ENCODE peak calls at places on chromosomes 11 and 22, in four cellular contexts. One of them, this sample, is unnamed.

GRCh38 chr11:22976146-22976545 is 115.9 kb upstream of the CCDC179 start:
- DNase-seq in HepG2: no peak
- DNase-seq in Panc1: no peak
- DNase-seq in HCT116: no peak
- DNase-seq in this sample: no peak

GRCh38 chr11:129375731-129376657 is at the start of gene BARX2:
- DNase-seq in HCT116: peak
- DNase-seq in HepG2: peak
- DNase-seq in Panc1: peak
- DNase-seq in this sample: no peak

GRCh38 chr11:36048496-36049247 is 104.8 kb downstream of the LDLRAD3 start:
- DNase-seq in HepG2: no peak
- DNase-seq in Panc1: no peak
- DNase-seq in HCT116: no peak
- DNase-seq in this sample: no peak

GRCh38 chr11:43963221-43963620 is 20.8 kb downstream of the C11orf96 start:
- DNase-seq in HepG2: no peak
- DNase-seq in Panc1: no peak
- DNase-seq in HCT116: no peak
- DNase-seq in this sample: no peak

GRCh38 chr11:132874638-132875037 is 657.7 kb downstream of the OPCML start:
- DNase-seq in Panc1: no peak
- DNase-seq in HepG2: no peak
- DNase-seq in HCT116: no peak
- DNase-seq in this sample: no peak

GRCh38 chr11:43735931-43736330 is 55.4 kb downstream of the HSD17B12 start:
- DNase-seq in HepG2: no peak
- DNase-seq in Panc1: no peak
- DNase-seq in HCT116: no peak
- DNase-seq in this sample: no peak

GRCh38 chr11:61141601-61142028 is 19.6 kb downstream of the VPS37C start:
- DNase-seq in HCT116: no peak
- DNase-seq in HepG2: no peak
- DNase-seq in Panc1: no peak
- DNase-seq in this sample: peak

GRCh38 chr11:13073119-13073981 is 64.2 kb downstream of the RASSF10 start:
- DNase-seq in HepG2: peak
- DNase-seq in Panc1: no peak
- DNase-seq in HCT116: peak
- DNase-seq in this sample: no peak

GRCh38 chr11:124900464-124900863 is 2.8 kb upstream of the ROBO4 start:
- DNase-seq in Panc1: no peak
- DNase-seq in HCT116: peak
- DNase-seq in HepG2: peak
- DNase-seq in this sample: no peak

GRCh38 chr11:1841511-1842148 is 2.8 kb downstream of the TNNI2 start:
- DNase-seq in Panc1: no peak
- DNase-seq in HCT116: no peak
- DNase-seq in HepG2: no peak
- DNase-seq in this sample: no peak

GRCh38 chr22:36870250-36870649 is 9.4 kb downstream of the NCF4 start:
- DNase-seq in HepG2: no peak
- DNase-seq in HCT116: peak
- DNase-seq in Panc1: no peak
- DNase-seq in this sample: no peak

GRCh38 chr11:69640995-69641581 is at the start of gene CCND1:
- DNase-seq in HepG2: peak
- DNase-seq in HCT116: peak
- DNase-seq in Panc1: no peak
- DNase-seq in this sample: peak

GRCh38 chr11:62680825-62681240 is 2.0 kb upstream of the UBXN1 start:
- DNase-seq in HCT116: peak
- DNase-seq in Panc1: no peak
- DNase-seq in HepG2: peak
- DNase-seq in this sample: peak
- TF ChIP-seq TCF7L2 in HCT116: no peak
- TF ChIP-seq TCF7L2 in Panc1: no peak
- TF ChIP-seq TCF7L2 in HepG2: no peak
- TF ChIP-seq TCF7L2 in this sample: no peak

GRCh38 chr11:118427707-118428106 is 8.6 kb upstream of the KMT2A start:
- DNase-seq in HepG2: no peak
- DNase-seq in Panc1: no peak
- DNase-seq in HCT116: no peak
- DNase-seq in this sample: no peak

GRCh38 chr11:118434123-118434552 is 2.2 kb upstream of the KMT2A start:
- DNase-seq in HCT116: no peak
- DNase-seq in HepG2: peak
- DNase-seq in Panc1: no peak
- DNase-seq in this sample: no peak

GRCh38 chr11:118435233-118435892 is 929 bp upstream of the KMT2A start:
- DNase-seq in HCT116: peak
- DNase-seq in Panc1: no peak
- DNase-seq in HepG2: peak
- DNase-seq in this sample: peak

GRCh38 chr11:118434553-118435232 is 1.6 kb upstream of the KMT2A start:
- DNase-seq in HCT116: no peak
- DNase-seq in Panc1: no peak
- DNase-seq in HepG2: no peak
- DNase-seq in this sample: peak

DNA sequence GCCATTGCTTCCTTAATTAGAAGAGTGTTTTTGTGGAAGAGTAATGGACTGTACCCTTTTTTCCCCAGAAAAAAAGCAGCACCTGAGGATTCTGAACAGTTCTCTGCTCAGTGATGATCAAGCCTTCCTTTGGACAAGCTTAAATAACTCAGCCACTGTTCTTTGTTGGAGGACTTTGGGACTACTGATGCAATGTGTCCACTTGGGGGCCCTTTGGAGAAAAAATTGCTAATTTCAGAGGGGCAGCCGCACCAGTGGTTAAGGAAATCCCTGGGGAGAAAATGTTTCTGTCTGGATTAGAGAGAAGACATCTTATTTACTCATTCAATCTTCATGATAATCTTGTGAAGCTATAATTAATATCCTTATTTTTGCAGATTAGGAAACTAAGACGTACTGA is 5.3 kb upstream of the KMT2A start:
- DNase-seq in Panc1: no peak
- DNase-seq in HepG2: peak
- DNase-seq in HCT116: no peak
- DNase-seq in this sample: peak
- TF ChIP-seq TCF7L2 in Panc1: no peak
- TF ChIP-seq TCF7L2 in HepG2: no peak
- TF ChIP-seq TCF7L2 in HCT116: no peak
- TF ChIP-seq TCF7L2 in this sample: no peak

GRCh38 chr11:103529217-103529684 is 420.0 kb downstream of the DYNC2H1 start:
- DNase-seq in Panc1: peak
- DNase-seq in HepG2: no peak
- DNase-seq in HCT116: no peak
- DNase-seq in this sample: no peak
- TF ChIP-seq TCF7L2 in Panc1: no peak
- TF ChIP-seq TCF7L2 in HepG2: no peak
- TF ChIP-seq TCF7L2 in HCT116: no peak
- TF ChIP-seq TCF7L2 in this sample: no peak

GRCh38 chr11:111918390-111919256 is at the start of gene C11orf52:
- DNase-seq in Panc1: no peak
- DNase-seq in HCT116: peak
- DNase-seq in HepG2: peak
- DNase-seq in this sample: no peak

GRCh38 chr11:111916768-111917167 is 1.9 kb upstream of the C11orf52 start:
- DNase-seq in HCT116: no peak
- DNase-seq in Panc1: no peak
- DNase-seq in HepG2: no peak
- DNase-seq in this sample: no peak

GRCh38 chr11:111917312-111917711 is 1.4 kb upstream of the C11orf52 start:
- DNase-seq in HepG2: no peak
- DNase-seq in Panc1: no peak
- DNase-seq in HCT116: no peak
- DNase-seq in this sample: no peak

GRCh38 chr11:111920908-111921307 is 2.2 kb downstream of the C11orf52 start:
- DNase-seq in HepG2: no peak
- DNase-seq in HCT116: no peak
- DNase-seq in Panc1: no peak
- DNase-seq in this sample: no peak

DNA sequence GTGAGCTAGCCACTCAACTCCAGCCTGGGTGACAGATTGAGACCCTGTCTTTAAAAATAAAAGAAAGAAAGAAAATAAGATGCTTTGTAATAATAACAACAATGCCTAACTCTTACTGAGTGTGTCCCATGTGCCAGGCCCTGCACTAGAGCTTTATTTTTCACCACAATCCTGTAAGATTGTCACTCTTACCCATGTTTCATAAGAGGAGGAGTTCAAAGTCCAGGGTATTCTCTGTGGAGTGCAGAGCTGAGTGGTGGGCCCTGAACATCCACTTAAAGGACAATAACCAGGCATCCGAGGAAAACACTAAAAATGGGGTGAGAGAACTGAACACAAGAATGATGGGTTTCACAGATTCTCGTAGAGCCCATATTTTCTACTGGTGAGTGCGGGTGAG is 925 bp upstream of the C11orf52 start:
- DNase-seq in Panc1: no peak
- DNase-seq in HepG2: peak
- DNase-seq in HCT116: no peak
- DNase-seq in this sample: no peak
- TF ChIP-seq TCF7L2 in Panc1: no peak
- TF ChIP-seq TCF7L2 in HepG2: no peak
- TF ChIP-seq TCF7L2 in HCT116: no peak
- TF ChIP-seq TCF7L2 in this sample: no peak

GRCh38 chr22:24926849-24927579 is 19.5 kb downstream of the LHFPL7 start:
- DNase-seq in Panc1: no peak
- DNase-seq in HepG2: no peak
- DNase-seq in HCT116: no peak
- DNase-seq in this sample: no peak
- TF ChIP-seq TCF7L2 in Panc1: no peak
- TF ChIP-seq TCF7L2 in HepG2: no peak
- TF ChIP-seq TCF7L2 in HCT116: no peak
- TF ChIP-seq TCF7L2 in this sample: no peak

GRCh38 chr22:49502126-49502826 is 325.4 kb downstream of the BRD1 start:
- DNase-seq in Panc1: no peak
- DNase-seq in HCT116: peak
- DNase-seq in HepG2: peak
- DNase-seq in this sample: no peak
- TF ChIP-seq TCF7L2 in Panc1: no peak
- TF ChIP-seq TCF7L2 in HCT116: peak
- TF ChIP-seq TCF7L2 in HepG2: no peak
- TF ChIP-seq TCF7L2 in this sample: no peak

DNA sequence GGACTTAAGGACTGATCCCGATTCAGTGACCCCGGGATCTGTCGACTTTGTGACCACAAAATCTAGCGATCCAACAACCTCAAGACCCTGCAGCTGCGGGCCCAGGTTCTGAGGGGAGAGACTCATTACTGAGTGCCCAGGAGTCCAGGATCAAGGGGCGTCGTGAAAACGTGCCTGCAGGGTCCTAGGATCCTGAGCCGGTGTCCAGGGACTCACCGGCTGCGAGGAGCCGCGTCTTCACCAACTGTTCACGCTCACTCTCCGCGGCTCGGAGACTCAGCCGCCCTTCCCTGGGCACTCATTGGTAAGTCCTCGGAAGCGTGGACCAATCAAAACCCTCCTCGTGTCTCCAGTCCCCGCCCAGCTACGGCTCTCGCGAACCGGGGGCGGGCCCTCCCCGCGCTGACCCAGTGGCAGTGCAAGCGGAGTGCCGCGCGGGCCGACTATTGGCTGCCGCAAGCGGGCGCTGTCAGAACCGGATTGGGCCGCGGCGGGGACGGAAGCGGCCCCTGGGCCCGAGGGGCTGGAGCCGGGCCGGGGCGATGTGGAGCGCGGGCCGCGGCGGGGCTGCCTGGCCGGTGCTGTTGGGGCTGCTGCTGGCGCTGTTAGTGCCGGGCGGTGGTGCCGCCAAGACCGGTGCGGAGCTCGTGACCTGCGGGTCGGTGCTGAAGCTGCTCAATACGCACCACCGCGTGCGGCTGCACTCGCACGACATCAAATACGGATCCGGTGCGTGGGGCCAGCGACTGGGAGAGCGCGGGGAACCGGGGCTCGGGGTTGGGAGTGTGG is at the start of gene SDF2L1:
- DNase-seq in HCT116: peak
- DNase-seq in Panc1: no peak
- DNase-seq in HepG2: peak
- DNase-seq in this sample: peak
- TF ChIP-seq TCF7L2 in HCT116: peak
- TF ChIP-seq TCF7L2 in Panc1: no peak
- TF ChIP-seq TCF7L2 in HepG2: no peak
- TF ChIP-seq TCF7L2 in this sample: peak

DNA sequence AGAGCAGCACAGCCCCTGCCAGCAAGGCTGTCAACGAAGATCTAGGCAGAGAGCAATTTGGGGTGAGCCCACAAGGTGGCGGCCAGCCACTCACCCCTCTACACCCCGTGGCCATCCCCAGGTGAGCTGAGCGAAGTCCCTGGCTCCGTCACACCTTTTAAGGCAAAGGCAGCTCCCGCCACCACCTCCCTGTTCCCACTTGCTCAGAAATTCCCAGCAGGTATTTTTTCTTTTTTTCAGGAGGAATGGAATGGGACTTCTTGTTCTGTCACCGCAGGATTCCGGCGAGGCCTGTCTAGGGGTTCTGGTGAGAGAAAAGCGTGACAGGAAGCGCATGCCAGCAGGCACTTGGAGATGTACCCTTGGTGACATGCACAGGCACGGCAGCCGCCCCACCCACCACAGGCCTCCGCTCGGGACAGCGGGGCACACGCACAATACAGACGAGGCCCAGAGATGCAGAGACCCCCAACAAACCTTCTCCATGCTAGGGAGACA is 10.0 kb downstream of the RPL3 start:
- DNase-seq in HepG2: no peak
- DNase-seq in HCT116: no peak
- DNase-seq in Panc1: no peak
- DNase-seq in this sample: no peak
- TF ChIP-seq TCF7L2 in HepG2: no peak
- TF ChIP-seq TCF7L2 in HCT116: no peak
- TF ChIP-seq TCF7L2 in Panc1: no peak
- TF ChIP-seq TCF7L2 in this sample: no peak